ENCODE peak calls at places on chromosomes 16 and 17, in five cellular contexts. F is endothelial cell, V is heart right ventricle, K is AG04450, T is lower leg skin. R is an unnamed sample.

GRCh38 chr17:49063652-49064051 is 66.5 kb downstream of the IGF2BP1 start:
- DNase-seq in V (no peak), K (no peak), T (no peak), F (no peak), R (no peak)

GRCh38 chr16:63361032-63361624 is 1324.9 kb upstream of the CDH8 start:
- DNase-seq in K (peak; percentile 20), V (no peak), T (no peak), F (peak; percentile 20), R (no peak)

GRCh38 chr17:17315142-17315821 is 12.1 kb downstream of the NT5M start:
- DNase-seq in V (no peak), K (no peak), T (peak; percentile 71), F (no peak), R (no peak)

GRCh38 chr17:8745586-8746500 is 1.2 kb upstream of the CCDC42 start:
- DNase-seq in K (peak; percentile 4), T (peak; percentile 94), F (peak; percentile 88), V (peak; percentile 80), R (peak; percentile 82)

GRCh38 chr17:49992191-49992932 is 2.7 kb downstream of the DLX3 start:
- DNase-seq in T (peak; percentile 80), F (no peak), K (no peak), V (no peak), R (no peak)

GRCh38 chr17:48542956-48543853 is 1.7 kb downstream of the HOXB2 start:
- DNase-seq in T (peak; percentile 94), F (peak; percentile 61), K (no peak), V (peak; percentile 44), R (peak; percentile 39)

GRCh38 chr17:78979780-78980623 is at the start of gene LGALS3BP:
- DNase-seq in K (peak; percentile 48), V (peak; percentile 83), F (no peak), T (no peak), R (peak; percentile 19)

GRCh38 chr17:40864661-40865380 is 2.2 kb downstream of the KRT12 start:
- DNase-seq in V (no peak), F (no peak), T (no peak), K (no peak), R (no peak)

GRCh38 chr16:4291699-4292098 is 18.9 kb upstream of the TFAP4 start:
- DNase-seq in K (no peak), F (no peak), T (no peak), V (no peak), R (no peak)

GRCh38 chr17:57902800-57903759 is 52.1 kb downstream of the CUEDC1 start:
- DNase-seq in F (no peak), T (peak; percentile 95), K (no peak), V (peak; percentile 87), R (no peak)

DNA sequence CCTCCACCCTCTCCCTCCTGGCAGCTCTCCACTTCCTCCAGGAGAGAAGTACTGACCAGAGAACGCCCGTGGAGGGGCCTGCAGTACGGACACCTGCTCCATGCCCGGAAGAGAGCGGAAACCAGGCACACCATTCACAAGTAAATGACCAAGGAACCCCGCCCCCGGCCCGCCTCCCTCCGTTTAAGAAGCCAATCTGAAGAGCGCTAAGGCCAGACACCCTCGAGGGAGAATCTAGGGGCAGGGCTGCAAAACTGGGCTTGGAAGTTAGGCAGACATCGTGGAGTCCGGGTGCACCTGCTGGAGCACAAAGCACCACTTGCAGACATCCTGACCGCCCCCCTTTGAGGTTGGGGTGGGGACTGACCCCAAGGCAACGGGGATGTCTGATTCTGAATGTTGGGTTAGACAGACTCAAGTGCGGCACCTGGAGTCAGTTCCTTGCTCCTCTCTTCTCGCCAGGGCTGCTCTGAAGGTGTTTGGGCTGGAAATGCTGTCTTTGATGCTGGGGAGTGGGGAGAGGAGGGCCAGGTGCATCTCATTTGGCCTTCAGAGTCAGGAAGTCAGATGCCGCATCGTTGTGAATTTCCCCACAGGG is 964 bp upstream of the FAAP100 start:
- DNase-seq in V (peak; percentile 53), F (peak; percentile 59), K (no peak), T (peak; percentile 94), R (no peak)
- TF ChIP-seq CTCF in V (no peak), F (no peak), K (no peak), T (no peak), R (no peak)

GRCh38 chr17:82890339-82890730 is 50.5 kb upstream of the ZNF750 start:
- DNase-seq in K (no peak), V (peak; percentile 29), T (no peak), F (no peak), R (no peak)

GRCh38 chr17:82889496-82890338 is 49.9 kb upstream of the ZNF750 start:
- DNase-seq in F (no peak), T (no peak), K (no peak), V (no peak), R (peak; percentile 46)

GRCh38 chr17:82887255-82888164 is 47.7 kb upstream of the ZNF750 start:
- DNase-seq in T (no peak), F (no peak), K (no peak), V (peak; percentile 8), R (no peak)

GRCh38 chr17:82890926-82891678 is 51.3 kb upstream of the ZNF750 start:
- DNase-seq in F (no peak), K (no peak), V (peak; percentile 8), T (no peak), R (no peak)

GRCh38 chr17:82888583-82889495 is 49.0 kb upstream of the ZNF750 start:
- DNase-seq in F (no peak), K (no peak), T (no peak), V (peak; percentile 79), R (no peak)
- TF ChIP-seq CTCF in F (no peak), K (no peak), T (no peak), V (no peak), R (no peak)

GRCh38 chr17:83100220-83100852 is 20.9 kb downstream of the METRNL start:
- DNase-seq in T (no peak), V (no peak), F (no peak), K (no peak), R (no peak)

GRCh38 chr17:83098241-83099085 is 19.1 kb downstream of the METRNL start:
- DNase-seq in V (no peak), T (no peak), F (no peak), K (no peak), R (no peak)

GRCh38 chr17:83099086-83099540 is 19.7 kb downstream of the METRNL start:
- DNase-seq in F (no peak), K (no peak), T (no peak), V (no peak), R (no peak)

GRCh38 chr17:83100853-83101391 is 21.5 kb downstream of the METRNL start:
- DNase-seq in V (no peak), K (no peak), T (peak; percentile 91), F (no peak), R (no peak)

DNA sequence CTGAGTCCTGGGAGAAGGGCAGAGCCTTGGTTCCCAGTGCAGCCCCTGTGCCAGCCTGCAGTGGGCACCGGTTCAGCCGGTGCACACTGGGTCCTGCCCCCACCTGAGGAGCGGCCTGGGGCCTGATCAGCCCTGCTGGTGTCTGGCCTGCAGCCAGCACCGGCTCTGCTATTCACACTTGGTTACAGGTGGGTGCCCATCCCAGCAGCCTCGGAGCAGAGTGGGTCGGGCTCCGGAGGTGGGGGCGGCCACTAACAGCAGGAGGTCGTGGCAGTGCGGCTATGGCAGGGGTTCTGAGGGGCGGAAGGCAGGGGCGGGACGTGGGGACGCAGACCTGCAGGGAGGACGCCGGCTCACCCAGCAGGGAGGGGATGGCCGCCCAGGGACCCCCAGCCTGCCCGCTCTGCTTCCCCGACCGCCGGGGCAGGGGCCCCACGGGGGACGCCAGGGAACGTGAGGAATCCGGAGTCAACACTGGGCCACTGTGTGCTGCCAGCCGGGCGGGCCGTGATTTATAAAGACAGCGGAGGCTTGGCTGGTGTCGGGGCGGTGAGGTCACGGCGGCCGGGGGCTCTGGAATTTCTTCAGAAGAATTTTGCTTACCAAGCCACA is 20.3 kb downstream of the METRNL start:
- DNase-seq in V (no peak), F (no peak), K (no peak), T (no peak), R (no peak)
- TF ChIP-seq CTCF in V (no peak), F (no peak), K (no peak), T (no peak), R (peak; percentile 17)

DNA sequence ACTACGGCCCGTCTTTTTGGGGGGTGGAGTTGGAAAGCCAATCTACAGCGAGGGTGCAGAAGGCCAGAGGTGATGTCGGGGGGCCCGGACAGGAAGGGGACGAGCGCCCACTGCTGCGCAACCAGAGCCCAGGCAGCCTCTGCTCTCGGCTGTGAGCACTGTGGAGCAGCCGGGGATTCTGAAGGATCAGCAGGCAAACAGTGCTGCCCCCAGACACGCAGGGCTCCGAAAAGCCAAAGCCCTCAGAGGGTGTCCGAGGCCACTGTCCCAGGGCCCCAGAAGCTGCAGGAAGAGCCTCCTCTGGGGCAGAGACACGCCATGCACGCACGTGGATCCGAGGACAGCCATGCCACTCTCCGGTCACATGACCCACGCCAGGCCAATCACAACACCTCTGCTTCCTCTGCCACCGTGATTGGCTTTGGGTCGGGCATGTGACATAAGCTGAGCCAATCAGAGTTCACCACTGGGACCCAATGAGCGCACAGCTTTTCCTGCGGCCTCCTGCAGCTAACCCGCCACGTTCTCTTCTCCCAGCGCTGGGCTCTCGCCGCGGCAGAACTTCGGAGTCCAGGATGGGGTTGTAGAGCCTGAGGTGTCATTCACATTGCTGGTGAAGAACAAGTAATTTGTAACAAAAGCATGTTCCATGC is 40.7 kb downstream of the ACTG1 start:
- DNase-seq in K (no peak), V (no peak), T (peak; percentile 96), F (no peak), R (no peak)
- TF ChIP-seq CTCF in K (no peak), V (no peak), T (no peak), F (no peak), R (no peak)

DNA sequence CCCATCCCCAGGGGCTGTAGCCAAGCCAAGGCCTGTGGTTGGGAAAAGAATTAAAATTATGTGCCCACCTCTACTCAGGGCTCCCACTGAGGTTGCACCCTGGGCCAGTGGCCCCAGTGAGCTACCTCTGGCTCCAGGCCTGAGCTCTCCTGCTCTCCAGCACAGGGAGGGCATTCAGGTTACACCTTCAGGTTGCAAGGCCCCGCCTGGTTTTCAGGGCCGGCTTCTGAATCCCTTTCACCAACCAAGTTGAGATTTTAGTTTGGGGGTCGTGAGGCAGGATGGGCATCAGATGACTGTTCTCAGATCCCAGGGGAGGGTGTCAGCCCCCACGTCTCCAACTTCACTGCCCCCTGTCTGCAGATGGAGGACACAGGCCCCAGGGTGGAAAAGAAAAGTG is 8.0 kb upstream of the KATNB1 start:
- DNase-seq in V (no peak), F (no peak), T (no peak), K (no peak), R (no peak)
- TF ChIP-seq CTCF in V (no peak), F (no peak), T (no peak), K (no peak), R (no peak)

GRCh38 chr17:77728022-77728671 is 230.4 kb upstream of the TNRC6C start:
- DNase-seq in F (no peak), K (no peak), V (peak; percentile 46), T (peak; percentile 76), R (no peak)
- TF ChIP-seq CTCF in F (no peak), K (no peak), V (peak; percentile 9), T (no peak), R (no peak)